ENCODE peak calls at places on chromosomes 6 and 20, in seven cellular contexts. V, Q, F, L, N, I and W are unnamed samples.

GRCh38 chr20:9660236-9660868 is 146.0 kb downstream of the LAMP5 start:
- DNase-seq in N (no peak), Q (no peak), I (no peak), F (no peak), L (no peak), V (peak; percentile 73), W (no peak)

GRCh38 chr6:44222987-44223470 is 366 bp upstream of the SLC29A1 start:
- DNase-seq in I (no peak), Q (no peak), V (no peak), N (no peak), L (no peak), F (peak; percentile 53), W (no peak)

GRCh38 chr20:58976095-58976730 is 4.8 kb upstream of the NELFCD start:
- DNase-seq in V (no peak), F (no peak), I (no peak), L (no peak), N (no peak), Q (no peak), W (no peak)

GRCh38 chr6:70304611-70305010 is 1.7 kb upstream of the COL9A1 start:
- DNase-seq in N (no peak), V (no peak), I (no peak), Q (no peak), F (no peak), L (no peak), W (no peak)

GRCh38 chr6:168005796-168006195 is 8.3 kb downstream of the KIF25 start:
- DNase-seq in F (no peak), L (no peak), Q (no peak), I (no peak), N (no peak), V (no peak), W (no peak)

GRCh38 chr6:115551510-115551909 is 509.2 kb downstream of the FRK start:
- DNase-seq in L (no peak), I (no peak), V (no peak), F (no peak), N (no peak), Q (no peak), W (peak; percentile 0)

GRCh38 chr20:49985157-49985556 is 2.4 kb downstream of the SNAI1 start:
- DNase-seq in F (no peak), Q (no peak), N (no peak), I (no peak), V (no peak), L (no peak), W (no peak)

GRCh38 chr6:17677602-17678001 is 29.1 kb downstream of the NUP153 start:
- DNase-seq in F (no peak), N (no peak), V (no peak), I (no peak), Q (no peak), L (no peak), W (no peak)

GRCh38 chr6:100300221-100300736 is 164.4 kb downstream of the SIM1 start:
- DNase-seq in N (no peak), Q (no peak), F (no peak), L (peak; percentile 72), V (no peak), I (no peak), W (no peak)

GRCh38 chr20:38202153-38202981 is 37.3 kb upstream of the TGM2 start:
- DNase-seq in N (no peak), V (no peak), F (no peak), L (no peak), Q (no peak), I (no peak), W (no peak)

GRCh38 chr6:36691011-36691410 is 6.6 kb upstream of the RAB44 start:
- DNase-seq in I (no peak), L (no peak), N (no peak), F (no peak), Q (no peak), V (no peak), W (no peak)

GRCh38 chr6:111503194-111503593 is 20.2 kb upstream of the REV3L start:
- DNase-seq in I (no peak), F (no peak), L (no peak), Q (no peak), N (no peak), V (peak; percentile 58), W (no peak)

GRCh38 chr6:10559492-10560150 is 38.5 kb downstream of the GCNT2 start:
- DNase-seq in L (no peak), V (peak; percentile 15), I (no peak), N (no peak), Q (no peak), F (no peak), W (no peak)

GRCh38 chr6:131037194-131037897 is 25.7 kb downstream of the EPB41L2 start:
- DNase-seq in L (no peak), I (no peak), F (no peak), Q (no peak), V (no peak), N (no peak), W (no peak)

GRCh38 chr6:163588211-163588919 is 173.8 kb downstream of the QKI start:
- DNase-seq in L (peak; percentile 45), I (no peak), N (no peak), Q (no peak), V (no peak), F (no peak), W (no peak)

GRCh38 chr20:22106308-22106938 is 401.0 kb downstream of the PAX1 start:
- DNase-seq in F (no peak), Q (no peak), I (no peak), L (no peak), N (no peak), V (peak; percentile 50), W (no peak)

DNA sequence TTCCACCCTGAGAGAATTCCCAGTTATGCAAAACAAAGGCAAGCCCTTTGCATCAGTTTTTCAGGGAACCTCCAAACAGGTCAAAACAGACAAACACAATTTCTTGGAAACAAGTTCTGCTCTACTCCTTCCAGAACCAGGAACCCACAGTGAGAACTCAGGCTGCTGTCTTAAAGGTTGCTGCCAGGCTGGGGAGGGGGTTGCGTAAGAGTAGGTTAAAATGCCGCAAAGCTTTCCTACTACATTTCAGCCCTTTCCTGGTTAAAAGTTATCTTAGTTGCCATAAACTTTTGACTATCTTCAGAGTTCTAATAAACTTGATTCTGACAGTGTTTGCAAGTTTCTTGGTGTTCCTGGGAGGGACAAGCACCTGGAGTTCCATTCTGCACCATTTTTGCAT is 33.8 kb downstream of the KPNA5 start:
- DNase-seq in L (no peak), N (no peak), I (no peak), V (no peak), Q (no peak), F (no peak), W (no peak)
- H3K27ac ChIP-seq in L (no peak overlapping the region), N (no peak overlapping the region), I (no peak overlapping the region), V (no peak overlapping the region), Q (no peak overlapping the region), F (no peak overlapping the region), W (no peak overlapping the region)

DNA sequence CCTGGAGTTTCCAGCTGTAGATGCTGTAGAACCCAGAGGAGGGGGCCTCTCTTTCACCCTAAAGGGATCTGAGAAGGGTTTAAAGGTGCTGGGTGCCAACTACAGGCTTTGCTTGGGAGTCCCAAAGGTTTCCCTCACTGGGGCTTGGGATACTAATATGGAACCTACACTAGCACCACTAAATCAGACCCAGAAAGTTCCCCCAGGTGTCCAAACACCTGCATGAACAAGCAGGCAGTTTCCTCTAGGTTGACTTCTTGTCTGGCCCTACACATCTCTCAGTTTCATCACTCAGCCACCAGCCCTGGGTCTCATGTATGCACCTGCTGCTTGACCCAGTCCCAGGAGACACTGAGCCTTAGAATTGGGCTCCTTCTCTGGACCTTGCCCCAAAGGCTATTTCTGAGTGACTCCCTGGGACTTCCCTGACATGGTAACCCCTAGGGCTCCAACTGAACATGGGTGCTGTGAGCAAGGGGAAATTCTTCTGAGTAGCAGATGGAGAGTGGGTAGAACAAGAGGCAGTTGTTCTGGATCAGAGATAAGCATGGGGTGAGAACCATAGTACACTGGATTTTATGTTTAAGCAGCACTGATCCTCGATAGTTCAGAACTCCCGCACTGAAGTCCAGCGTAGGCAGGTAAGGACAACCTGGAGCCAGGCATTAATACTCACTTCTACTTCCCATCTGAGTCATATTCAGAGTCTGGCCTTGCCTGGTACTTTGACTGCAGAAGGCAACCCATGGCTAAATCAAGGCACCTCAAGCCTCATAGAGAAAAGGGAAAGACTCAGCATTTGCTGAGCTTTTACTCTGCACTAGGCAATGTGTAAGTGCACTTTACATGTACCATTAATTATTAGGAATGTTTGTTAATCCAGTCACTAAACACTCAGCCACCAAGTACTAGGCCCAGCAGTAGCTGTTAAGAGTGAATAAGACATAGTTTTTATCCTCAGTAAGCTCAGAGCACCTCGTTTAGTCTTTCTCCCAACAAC is 16.8 kb downstream of the BCL2L1 start:
- DNase-seq in V (no peak), F (no peak), L (no peak), N (no peak), I (no peak), Q (no peak), W (no peak)
- H3K27ac ChIP-seq in V (no peak overlapping the region), F (no peak overlapping the region), L (no peak overlapping the region), N (peak overlapping the region; percentile 9), I (peak overlapping the region; percentile 22), Q (peak overlapping the region; percentile 84), W (peak overlapping the region; percentile 58)

DNA sequence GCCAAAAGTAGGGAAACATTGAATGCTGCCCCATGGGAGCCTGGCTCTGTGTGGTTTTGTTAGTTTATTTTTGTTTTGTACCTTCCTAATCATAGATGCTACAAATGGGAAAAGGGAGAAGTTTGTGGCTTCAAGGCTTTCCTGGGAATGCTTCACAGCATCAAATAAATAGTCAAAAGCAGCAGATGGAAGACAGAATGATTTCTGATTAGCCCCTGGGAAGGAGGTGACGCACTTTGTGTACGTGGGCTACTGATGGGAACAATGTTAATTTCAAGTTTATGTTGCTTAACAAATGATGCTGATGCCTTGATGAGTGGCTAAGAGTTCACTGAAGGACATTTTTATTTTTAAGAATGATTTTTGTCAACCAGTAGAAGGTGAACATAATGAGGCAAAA is 532.8 kb downstream of the BCKDHB start:
- DNase-seq in I (no peak), N (no peak), L (no peak), Q (no peak), V (no peak), F (no peak), W (no peak)
- H3K27ac ChIP-seq in I (no peak overlapping the region), N (no peak overlapping the region), L (peak overlapping the region; percentile 81), Q (no peak overlapping the region), V (no peak overlapping the region), F (no peak overlapping the region), W (no peak overlapping the region)

GRCh38 chr20:53002786-53003185 is 30.6 kb downstream of the TSHZ2 start:
- DNase-seq in N (no peak), L (no peak), I (no peak), F (no peak), Q (no peak), V (no peak), W (no peak)
- H3K27ac ChIP-seq in N (no peak overlapping the region), L (no peak overlapping the region), I (no peak overlapping the region), F (no peak overlapping the region), Q (no peak overlapping the region), V (no peak overlapping the region), W (no peak overlapping the region)

GRCh38 chr6:161037873-161038228 is 46.3 kb downstream of the MAP3K4 start:
- DNase-seq in I (no peak), L (no peak), N (no peak), Q (no peak), V (no peak), F (no peak), W (no peak)
- H3K27ac ChIP-seq in I (no peak overlapping the region), L (peak overlapping the region; percentile 75), N (no peak overlapping the region), Q (peak overlapping the region; percentile 54), V (no peak overlapping the region), F (no peak overlapping the region), W (no peak overlapping the region)